ENCODE peak calls at places on chromosomes 6 and 20, in eight cellular contexts. M is OCI-LY7, A is AG04450, V is left ventricle myocardium inferior, W is IMR-90, I is prostate gland, U is astrocyte of the spinal cord, Y is skeletal muscle cell. E is an unnamed sample.

GRCh38 chr20:58141971-58142842 is 86.2 kb downstream of the ANKRD60 start:
- DNase-seq in M (no peak), A (no peak), V (no peak), W (no peak), I (no peak), U (no peak), Y (no peak), E (no peak)

GRCh38 chr20:44274303-44275017 is 27.4 kb downstream of the GDAP1L1 start:
- DNase-seq in M (no peak), A (no peak), V (no peak), W (no peak), I (no peak), U (no peak), Y (no peak), E (no peak)

GRCh38 chr6:51570168-51570921 is 517.1 kb downstream of the PKHD1 start:
- DNase-seq in M (no peak), A (no peak), V (no peak), W (no peak), I (no peak), U (no peak), Y (no peak), E (no peak)

GRCh38 chr6:33248643-33248931 is 23.1 kb downstream of the VPS52 start:
- DNase-seq in M (no peak), A (no peak), V (peak), W (no peak), I (no peak), U (no peak), Y (peak), E (peak)

GRCh38 chr20:42678895-42679294 is 510.8 kb downstream of the PTPRT start:
- DNase-seq in M (peak), A (no peak), V (no peak), W (no peak), I (no peak), U (no peak), Y (no peak), E (peak)

GRCh38 chr6:43096451-43097097 is 20.5 kb downstream of the PTK7 start:
- DNase-seq in M (peak), A (no peak), V (no peak), W (peak), I (peak), U (peak), Y (no peak), E (peak)

GRCh38 chr20:57346477-57346876 is 4.6 kb upstream of the RAE1 start:
- DNase-seq in M (peak), A (peak), V (peak), W (peak), I (peak), U (peak), Y (no peak), E (peak)

GRCh38 chr20:2619961-2620595 is 32.4 kb upstream of the NOP56 start:
- DNase-seq in M (no peak), A (no peak), V (no peak), W (peak), I (no peak), U (no peak), Y (no peak), E (no peak)

GRCh38 chr20:6506906-6507305 is 260.6 kb upstream of the BMP2 start:
- DNase-seq in M (no peak), A (no peak), V (no peak), W (peak), I (no peak), U (no peak), Y (no peak), E (no peak)

GRCh38 chr6:22764521-22764920 is 195.2 kb downstream of the HDGFL1 start:
- DNase-seq in M (no peak), A (peak), V (no peak), W (peak), I (no peak), U (peak), Y (no peak), E (no peak)

GRCh38 chr6:35086636-35087360 is 54.3 kb downstream of the TCP11 start:
- DNase-seq in M (no peak), A (no peak), V (no peak), W (no peak), I (no peak), U (no peak), Y (no peak), E (peak)

GRCh38 chr6:148272597-148272996 is 70.0 kb upstream of the SASH1 start:
- DNase-seq in M (no peak), A (no peak), V (no peak), W (no peak), I (no peak), U (no peak), Y (no peak), E (no peak)
- H3K4me3 ChIP-seq in M (no peak), A (peak), V (peak), W (no peak), I (no peak), U (peak), Y (peak), E (no peak)

DNA sequence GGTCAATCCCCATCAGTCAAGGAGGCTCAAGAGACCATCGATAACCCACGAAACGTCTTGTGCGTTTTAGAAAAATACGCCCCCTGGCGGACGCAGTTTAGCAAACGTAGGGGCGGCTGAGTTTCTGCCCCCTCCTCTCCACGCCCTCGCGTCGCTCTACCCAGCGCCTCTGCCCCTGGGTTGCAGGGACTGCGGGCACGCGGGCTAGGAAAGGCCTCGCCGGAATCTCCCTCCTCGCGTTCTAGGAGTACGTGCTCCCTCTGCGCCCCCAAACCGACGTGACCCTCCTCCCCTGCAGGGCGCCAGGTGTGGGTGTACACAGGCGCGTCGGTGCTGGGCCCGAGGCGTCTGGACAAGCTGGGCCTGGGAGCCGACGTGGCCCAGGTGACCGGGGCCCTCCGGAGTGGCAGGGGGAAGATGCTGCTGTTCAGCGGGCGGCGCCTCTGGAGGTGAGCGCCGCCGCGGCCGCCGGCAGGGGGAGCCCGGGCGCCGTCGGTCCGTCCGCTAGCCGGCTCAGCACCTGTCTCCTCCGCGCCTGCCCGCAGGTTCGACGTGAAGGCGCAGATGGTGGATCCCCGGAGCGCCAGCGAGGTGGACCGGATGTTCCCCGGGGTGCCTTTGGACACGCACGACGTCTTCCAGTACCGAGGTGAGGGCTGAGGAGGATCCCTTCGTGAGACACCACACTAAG is 5.3 kb downstream of the MMP9 start:
- DNase-seq in M (peak), A (no peak), V (no peak), W (peak), I (no peak), U (peak), Y (no peak), E (peak)
- H3K4me3 ChIP-seq in M (peak), A (peak), V (peak), W (no peak), I (no peak), U (no peak), Y (peak), E (peak)

DNA sequence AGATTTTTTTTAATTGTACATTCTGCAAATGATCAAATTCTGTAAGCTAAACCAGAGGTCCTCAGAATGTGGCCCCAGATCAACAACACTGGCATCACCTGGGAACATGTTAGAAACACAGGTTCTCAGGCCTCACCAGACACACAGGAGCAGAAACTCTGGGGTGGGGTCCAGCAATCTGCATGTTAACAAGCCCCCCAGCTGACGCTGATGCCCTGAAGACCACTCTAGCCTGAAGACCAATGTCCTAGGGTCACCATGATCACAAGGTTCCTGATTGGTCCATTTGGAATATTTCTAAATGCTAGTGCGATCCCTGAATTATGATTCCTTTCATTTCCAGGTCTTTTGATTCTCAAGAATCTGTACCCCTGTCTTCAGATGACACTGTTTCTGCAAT is 2.4 kb upstream of the LY86 start:
- DNase-seq in M (no peak), A (no peak), V (no peak), W (no peak), I (no peak), U (no peak), Y (no peak), E (no peak)
- H3K4me3 ChIP-seq in M (peak), A (no peak), V (no peak), W (no peak), I (no peak), U (no peak), Y (no peak), E (no peak)

GRCh38 chr6:7087491-7087979 is 20.2 kb upstream of the RREB1 start:
- DNase-seq in M (no peak), A (no peak), V (no peak), W (no peak), I (no peak), U (no peak), Y (no peak), E (no peak)
- H3K4me3 ChIP-seq in M (no peak), A (no peak), V (no peak), W (no peak), I (no peak), U (no peak), Y (no peak), E (no peak)

GRCh38 chr6:52982680-52983079 is 12.4 kb downstream of the GSTA4 start:
- DNase-seq in M (no peak), A (no peak), V (no peak), W (no peak), I (no peak), U (no peak), Y (no peak), E (no peak)
- H3K4me3 ChIP-seq in M (no peak), A (no peak), V (no peak), W (no peak), I (no peak), U (no peak), Y (no peak), E (no peak)

DNA sequence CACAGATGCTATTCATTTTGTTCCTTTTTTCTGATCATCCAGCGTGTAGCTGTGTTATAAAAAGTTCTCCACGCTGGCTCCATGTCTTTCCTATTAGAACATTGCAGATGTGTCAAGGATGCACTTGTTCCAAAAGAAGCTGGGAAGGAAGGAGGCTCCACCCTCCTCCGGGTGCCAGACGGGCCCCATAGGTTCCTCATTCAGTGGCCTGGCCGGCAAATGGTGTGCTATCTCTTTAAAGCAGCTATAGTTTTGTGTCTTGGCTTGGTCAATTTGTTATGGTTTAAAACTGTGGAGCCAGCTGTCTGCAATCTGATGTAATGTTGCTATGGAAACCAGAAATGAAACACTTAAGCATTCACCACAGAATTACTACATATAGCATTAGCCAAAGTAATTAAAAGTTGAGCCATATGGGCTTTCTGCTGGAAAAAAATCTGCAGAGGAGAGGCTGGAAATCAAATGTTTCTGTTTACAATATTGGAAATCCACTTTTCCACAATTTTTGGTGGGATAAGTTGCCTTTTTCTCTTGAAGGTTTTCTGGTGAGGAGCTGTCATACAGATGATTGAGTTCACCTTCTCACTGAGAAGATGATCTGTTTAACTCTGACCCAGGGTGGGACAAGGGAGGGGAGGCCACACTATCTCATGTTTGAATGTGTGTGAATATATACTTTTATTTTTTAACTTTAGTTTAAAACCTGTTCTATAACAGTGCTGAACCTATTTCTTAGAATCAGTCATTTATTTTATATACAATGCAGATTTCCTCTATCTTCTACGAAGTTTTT is 167.3 kb downstream of the SASH1 start:
- DNase-seq in M (no peak), A (peak), V (peak), W (peak), I (no peak), U (peak), Y (peak), E (no peak)
- H3K4me3 ChIP-seq in M (no peak), A (peak), V (peak), W (peak), I (peak), U (peak), Y (peak), E (no peak)

DNA sequence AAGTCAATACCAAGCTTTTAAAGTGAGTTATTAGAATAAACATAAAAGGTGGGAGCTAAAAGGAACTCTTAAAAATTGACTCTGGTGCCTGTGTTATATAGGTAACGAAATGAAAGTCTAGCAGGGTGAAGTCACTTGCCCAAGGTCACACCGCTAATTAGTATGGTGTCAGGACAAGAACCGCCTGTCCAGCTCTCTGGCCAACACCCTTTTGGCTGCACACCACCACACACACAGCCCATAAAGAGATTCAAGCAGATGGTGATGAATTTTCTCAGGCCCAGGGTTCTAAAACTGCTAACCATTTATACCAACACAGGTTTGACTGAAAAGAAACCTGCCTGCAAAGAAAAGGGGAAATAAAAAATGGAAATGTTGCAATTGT is 20.2 kb downstream of the GFOD1 start:
- DNase-seq in M (no peak), A (no peak), V (no peak), W (no peak), I (no peak), U (no peak), Y (no peak), E (no peak)
- H3K4me3 ChIP-seq in M (no peak), A (no peak), V (peak), W (no peak), I (no peak), U (no peak), Y (no peak), E (no peak)

DNA sequence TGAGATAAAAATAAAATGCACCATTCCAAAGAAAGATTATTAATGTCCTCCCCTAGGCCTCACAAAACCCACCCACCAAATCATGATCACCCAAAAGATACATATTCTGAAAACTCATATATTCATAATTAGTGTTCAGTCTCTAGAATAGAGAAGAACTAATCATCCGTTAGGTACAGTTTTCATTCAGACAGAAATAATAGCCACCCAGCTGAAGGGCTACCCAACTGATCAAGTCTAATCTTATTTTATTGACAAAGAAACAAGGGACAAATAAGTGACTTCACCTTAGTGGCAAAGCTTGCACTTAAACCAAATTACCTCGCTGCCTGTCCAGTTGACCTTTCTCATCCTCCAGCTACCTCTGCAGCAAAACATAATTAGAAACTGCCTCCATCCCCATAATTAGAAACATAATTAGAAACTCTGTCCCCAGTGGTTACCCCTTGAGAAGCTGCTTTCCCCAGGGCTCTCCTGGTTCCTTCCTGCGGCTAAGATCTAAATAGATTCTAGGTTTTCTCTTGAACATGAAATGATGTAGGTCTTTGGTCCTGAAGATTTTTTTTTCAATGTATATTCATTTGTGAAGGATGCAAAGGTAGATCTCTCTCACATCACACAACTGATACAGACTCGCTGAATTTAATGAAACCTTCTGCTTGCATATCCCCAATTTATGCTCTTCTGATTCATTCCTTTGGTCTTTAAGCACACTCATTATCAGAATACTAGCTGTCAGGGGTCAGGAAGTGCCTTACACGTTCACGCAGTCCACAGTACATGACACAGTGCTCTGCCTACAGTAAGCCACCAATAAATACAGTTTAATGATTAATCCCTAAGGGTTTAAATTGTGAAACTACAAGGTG is 46.3 kb downstream of the HBS1L start:
- DNase-seq in M (no peak), A (no peak), V (no peak), W (no peak), I (no peak), U (no peak), Y (no peak), E (no peak)
- H3K4me3 ChIP-seq in M (no peak), A (no peak), V (no peak), W (no peak), I (no peak), U (no peak), Y (no peak), E (no peak)

DNA sequence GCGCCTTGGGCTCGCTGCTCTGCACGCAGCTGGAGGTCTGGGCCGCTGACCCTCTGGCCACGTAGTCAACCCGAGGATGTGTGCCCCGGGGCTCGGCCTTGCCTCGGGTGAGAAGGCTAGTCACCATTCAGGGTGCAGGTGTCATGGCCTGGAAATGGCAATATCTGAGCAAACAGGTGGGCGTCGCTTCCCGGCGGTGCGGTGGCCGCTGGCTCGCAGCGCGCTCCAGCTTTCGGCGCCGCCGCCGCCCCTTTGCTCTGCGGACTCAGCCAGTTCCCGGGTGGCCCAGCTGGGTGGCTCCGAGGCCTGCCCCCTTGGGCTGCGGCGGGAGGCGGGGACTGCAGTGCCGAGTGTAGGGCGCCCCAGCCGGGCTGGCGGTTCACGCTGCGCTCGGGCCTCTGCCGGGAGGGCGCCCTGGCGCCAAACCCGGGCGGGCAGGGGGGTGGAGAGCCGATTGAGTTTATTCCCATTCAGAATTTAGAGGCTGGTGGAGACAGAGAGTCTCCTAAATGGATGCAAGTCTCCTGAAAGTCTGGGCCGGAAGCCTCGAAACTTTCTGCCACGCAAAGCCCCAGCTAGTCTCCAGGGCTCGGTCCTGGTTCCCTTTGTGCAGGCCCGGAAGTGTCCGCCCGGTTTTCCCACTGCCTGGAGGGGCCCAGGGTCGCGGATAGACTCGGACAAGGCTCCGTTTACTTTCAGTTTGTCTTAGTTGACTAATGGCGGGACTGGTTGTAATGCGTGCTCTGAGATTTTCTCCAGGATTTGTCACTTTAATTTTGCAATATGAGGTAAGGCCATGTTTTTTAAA is 11.3 kb upstream of the TFAP2A start:
- DNase-seq in M (peak), A (no peak), V (no peak), W (no peak), I (no peak), U (no peak), Y (no peak), E (peak)
- H3K4me3 ChIP-seq in M (peak), A (peak), V (peak), W (peak), I (peak), U (peak), Y (peak), E (peak)

E was measured in H7.